ENCODE peak calls at places on chromosomes 16 and 17, in four cellular contexts. R is lung, K is pancreas, F is SJSA1. P is an unnamed sample.

GRCh38 chr17:42183741-42184711 is 1.2 kb downstream of the HCRT start:
- DNase-seq in R (peak; percentile 61), K (peak; percentile 93), F (no peak), P (peak; percentile 69)

GRCh38 chr16:84718-85452 is 6.9 kb downstream of the MPG start:
- DNase-seq in R (peak; percentile 60), K (no peak), F (peak; percentile 92), P (no peak)

GRCh38 chr17:4657678-4658077 is 16.2 kb upstream of the ALOX15 start:
- DNase-seq in R (no peak), K (no peak), F (no peak), P (no peak)

GRCh38 chr17:40191237-40192208 is 14.3 kb downstream of the RAPGEFL1 start:
- DNase-seq in R (peak; percentile 68), K (peak; percentile 87), F (peak; percentile 74), P (peak; percentile 36)

GRCh38 chr17:6524520-6524919 is 31.8 kb downstream of the PITPNM3 start:
- DNase-seq in R (no peak), K (no peak), F (no peak), P (no peak)

GRCh38 chr16:11233727-11234376 is 22.2 kb downstream of the SOCS1 start:
- DNase-seq in R (no peak), K (no peak), F (no peak), P (no peak)

GRCh38 chr17:48180842-48181241 is 73.3 kb downstream of the SNX11 start:
- DNase-seq in R (no peak), K (no peak), F (no peak), P (no peak)

GRCh38 chr17:31494259-31495048 is 103.0 kb downstream of the RAB11FIP4 start:
- DNase-seq in R (no peak), K (no peak), F (no peak), P (no peak)

GRCh38 chr17:47615766-47616424 is 33.8 kb upstream of the KPNB1 start:
- DNase-seq in R (no peak), K (no peak), F (no peak), P (peak; percentile 17)

GRCh38 chr17:70096861-70097260 is 21.8 kb downstream of the KCNJ16 start:
- DNase-seq in R (no peak), K (no peak), F (no peak), P (no peak)

GRCh38 chr17:15882058-15882720 is 62.7 kb upstream of the ADORA2B start:
- DNase-seq in R (no peak), K (no peak), F (no peak), P (no peak)

GRCh38 chr17:63035271-63035670 is 69.2 kb downstream of the TANC2 start:
- DNase-seq in R (no peak), K (no peak), F (no peak), P (no peak)

GRCh38 chr17:55266958-55267688 is 2.4 kb downstream of the HLF start:
- DNase-seq in R (no peak), K (no peak), F (no peak), P (no peak)

GRCh38 chr17:82246040-82246364 is 17.2 kb downstream of the SLC16A3 start:
- DNase-seq in R (no peak), K (no peak), F (no peak), P (no peak)

GRCh38 chr16:88862968-88863367 is 3.5 kb downstream of the PABPN1L start:
- DNase-seq in R (no peak), K (no peak), F (no peak), P (no peak)
- H3K36me3 ChIP-seq in R (peaks cover 30% of the 10 kb centered on the region), K (no peaks in the 10 kb centered on the region), F (peaks cover 27% of the 10 kb centered on the region), P (peaks cover 4% of the 10 kb centered on the region)

DNA sequence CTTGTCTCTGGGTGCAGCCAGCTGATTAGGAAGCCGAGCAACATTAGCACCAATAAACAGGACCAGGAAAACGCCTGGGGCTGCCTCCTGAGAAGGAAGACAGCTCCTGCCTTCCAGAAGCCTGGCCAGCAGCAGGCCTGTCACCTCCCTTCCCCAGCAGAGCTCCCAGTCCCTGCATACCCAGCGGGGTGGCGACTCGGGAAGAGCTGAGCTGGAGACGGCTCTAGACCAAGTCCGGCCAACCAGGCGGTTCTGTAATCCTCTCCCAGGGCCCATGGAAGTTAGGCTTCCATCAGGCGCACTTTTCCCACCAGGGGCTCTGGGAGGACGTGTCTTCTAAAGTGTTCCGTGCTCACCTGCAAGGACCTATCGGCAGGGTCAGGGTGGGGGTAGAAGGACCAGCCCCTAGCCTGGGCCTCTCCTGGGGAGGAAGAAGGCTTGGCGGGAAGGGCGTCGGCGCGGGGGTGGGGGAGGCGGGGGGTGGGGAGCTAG is 12.0 kb upstream of the CLUH start:
- DNase-seq in R (no peak), K (no peak), F (no peak), P (no peak)
- H3K4me3 ChIP-seq in R (no peak overlapping the region), K (no peak overlapping the region), F (no peak overlapping the region), P (no peak overlapping the region)

GRCh38 chr16:2089676-2090480 is 42.1 kb downstream of the TSC2 start:
- DNase-seq in R (no peak), K (no peak), F (no peak), P (no peak)
- H3K36me3 ChIP-seq in R (peaks cover 88% of the 10 kb centered on the region), K (no peaks in the 10 kb centered on the region), F (peaks cover 96% of the 10 kb centered on the region), P (no peaks in the 10 kb centered on the region)

DNA sequence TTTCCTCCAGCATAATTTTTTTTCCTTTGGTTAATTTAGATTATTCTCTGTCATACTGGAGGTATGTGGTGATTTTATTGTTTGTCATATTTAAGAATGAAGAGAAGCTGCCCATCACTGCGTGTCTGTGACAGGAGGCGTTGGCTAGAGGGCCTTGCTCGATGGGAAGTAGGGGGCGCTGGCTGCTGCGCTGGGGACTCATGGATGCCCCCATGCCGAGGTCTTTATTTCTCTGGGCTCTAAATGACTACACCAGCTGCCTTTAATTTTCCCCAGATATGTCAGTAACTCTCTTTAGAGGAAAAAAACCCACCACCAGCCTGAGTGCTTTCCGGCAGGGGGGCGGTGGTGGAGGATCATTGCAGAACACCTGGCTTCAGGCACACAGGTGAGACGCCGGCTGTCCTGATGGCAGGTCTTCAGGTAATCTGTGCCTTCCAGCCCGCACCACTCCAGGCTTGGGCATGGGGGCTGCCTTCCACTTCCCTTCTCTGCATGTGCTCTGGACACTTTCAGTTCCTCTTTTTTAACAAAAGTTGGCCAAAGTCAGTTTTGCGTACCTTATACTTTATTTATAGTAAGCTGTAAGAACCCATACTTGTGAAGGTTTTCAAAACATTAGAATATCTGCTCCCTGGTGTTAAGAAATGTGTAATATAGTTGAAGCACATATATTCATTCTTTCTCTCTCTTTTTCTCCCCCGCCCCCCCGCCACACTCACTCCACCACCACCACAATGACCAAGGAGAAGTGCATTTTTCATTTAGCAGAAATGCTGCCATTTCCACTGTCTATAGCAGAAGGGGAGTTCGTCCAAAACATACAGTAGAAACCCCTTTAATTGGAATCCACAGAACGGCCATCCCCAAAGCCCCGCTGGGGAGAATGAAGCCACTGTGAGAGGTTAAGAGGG is 192.7 kb downstream of the RPTOR start:
- DNase-seq in R (no peak), K (no peak), F (no peak), P (no peak)
- H3K4me3 ChIP-seq in R (no peak overlapping the region), K (no peak overlapping the region), F (no peak overlapping the region), P (no peak overlapping the region)

GRCh38 chr17:79836952-79837887 is 2.0 kb downstream of the CBX4 start:
- DNase-seq in R (peak; percentile 92), K (peak; percentile 90), F (no peak), P (peak; percentile 51)
- H3K36me3 ChIP-seq in R (peaks cover 24% of the 10 kb centered on the region), K (peaks cover 7% of the 10 kb centered on the region), F (peaks cover 58% of the 10 kb centered on the region), P (peaks cover 32% of the 10 kb centered on the region)

GRCh38 chr16:89561195-89562026 is 929 bp downstream of the RPL13 start:
- DNase-seq in R (no peak), K (peak; percentile 73), F (no peak), P (peak; percentile 9)
- H3K4me3 ChIP-seq in R (peak overlapping the region; percentile 96), K (peak overlapping the region; percentile 92), F (peak overlapping the region; percentile 90), P (peak overlapping the region; percentile 97)